ENCODE peak calls at places on chromosomes 6 and 20, in five cellular contexts. O, F, A, T and I are unnamed samples.

GRCh38 chr20:53208110-53208908 is 236.2 kb downstream of the TSHZ2 start:
- DNase-seq in A (no peak), T (no peak), F (peak; percentile 23), O (no peak), I (no peak)

GRCh38 chr6:14276066-14276465 is 158.5 kb downstream of the CD83 start:
- DNase-seq in F (no peak), T (no peak), O (no peak), A (no peak), I (no peak)

GRCh38 chr6:33812669-33813068 is 8.9 kb upstream of the MLN start:
- DNase-seq in A (peak; percentile 66), F (peak; percentile 35), O (peak; percentile 56), T (no peak), I (peak; percentile 92)

GRCh38 chr6:160767019-160767646 is 65.1 kb downstream of the PLG start:
- DNase-seq in O (peak; percentile 64), F (peak; percentile 61), T (peak; percentile 5), A (peak; percentile 86), I (peak; percentile 74)

GRCh38 chr6:100202417-100203194 is 208.6 kb upstream of the MCHR2 start:
- DNase-seq in F (peak; percentile 83), O (no peak), A (no peak), T (no peak), I (no peak)

GRCh38 chr20:16313917-16314316 is 259.3 kb downstream of the KIF16B start:
- DNase-seq in F (no peak), O (no peak), T (no peak), A (no peak), I (no peak)

GRCh38 chr6:16446241-16446640 is 207.9 kb downstream of the GMPR start:
- DNase-seq in A (no peak), F (no peak), T (no peak), O (no peak), I (no peak)

GRCh38 chr20:46308258-46309157 is at the start of gene CDH22:
- DNase-seq in A (peak; percentile 90), T (no peak), O (no peak), F (peak; percentile 49), I (peak; percentile 52)

GRCh38 chr6:41642090-41642959 is 4.1 kb downstream of the MDFI start:
- DNase-seq in A (no peak), F (no peak), O (no peak), T (no peak), I (no peak)

GRCh38 chr6:44257007-44257752 is at the start of gene SLC35B2:
- DNase-seq in A (peak; percentile 90), O (peak; percentile 80), F (peak; percentile 55), T (no peak), I (peak; percentile 83)

GRCh38 chr20:50817776-50818172 is 22.9 kb downstream of the BCAS4 start:
- DNase-seq in T (no peak), A (no peak), F (no peak), O (no peak), I (no peak)

GRCh38 chr20:14005996-14006395 is 10.7 kb downstream of the MACROD2 start:
- DNase-seq in O (no peak), T (no peak), A (no peak), F (no peak), I (no peak)

GRCh38 chr6:158869010-158869603 is 49.9 kb upstream of the EZR start:
- DNase-seq in A (peak; percentile 95), O (no peak), F (peak; percentile 92), T (no peak), I (no peak)

GRCh38 chr6:137155830-137156229 is 17.6 kb downstream of the IL22RA2 start:
- DNase-seq in T (no peak), A (no peak), F (no peak), O (no peak), I (no peak)

GRCh38 chr20:51382986-51383821 is 159.3 kb downstream of the NFATC2 start:
- DNase-seq in T (no peak), F (no peak), A (peak; percentile 53), O (peak; percentile 57), I (no peak)

GRCh38 chr6:16769131-16769985 is 8.1 kb upstream of the ATXN1 start:
- DNase-seq in O (no peak), A (no peak), F (peak; percentile 91), T (peak; percentile 44), I (peak; percentile 9)

GRCh38 chr6:25327372-25327771 is 48.2 kb downstream of the CARMIL1 start:
- DNase-seq in O (no peak), A (no peak), F (no peak), T (no peak), I (no peak)

GRCh38 chr6:160042788-160043301 is 74.0 kb downstream of the IGF2R start:
- DNase-seq in F (no peak), O (no peak), A (no peak), T (no peak), I (peak; percentile 31)

GRCh38 chr6:164216368-164216767 is 801.9 kb downstream of the QKI start:
- DNase-seq in A (peak; percentile 73), T (no peak), O (no peak), F (no peak), I (no peak)

GRCh38 chr20:8909596-8909995 is 159.3 kb upstream of the PLCB4 start:
- DNase-seq in A (no peak), O (no peak), T (no peak), F (no peak), I (no peak)

GRCh38 chr6:39452746-39453145 is 130.2 kb upstream of the KCNK16 start:
- DNase-seq in O (no peak), F (no peak), A (no peak), T (no peak), I (no peak)

GRCh38 chr6:88556663-88557062 is 390.5 kb upstream of the CNR1 start:
- DNase-seq in F (no peak), A (no peak), O (no peak), T (no peak), I (no peak)

GRCh38 chr20:13101276-13101675 is 92.5 kb downstream of the SPTLC3 start:
- DNase-seq in T (no peak), A (no peak), F (no peak), O (no peak), I (no peak)

GRCh38 chr6:10414766-10415592 is at the start of gene TFAP2A:
- DNase-seq in O (no peak), F (peak; percentile 80), A (no peak), T (no peak), I (no peak)

GRCh38 chr6:75285156-75285639 is 606 bp upstream of the TMEM30A start:
- DNase-seq in O (no peak), A (no peak), F (no peak), T (no peak), I (no peak)

GRCh38 chr6:28105286-28105685 is 19.1 kb upstream of the ZSCAN16 start:
- DNase-seq in F (no peak), A (peak; percentile 20), T (no peak), O (no peak), I (no peak)

GRCh38 chr20:44580581-44581268 is 1.7 kb upstream of the PKIG start:
- DNase-seq in T (no peak), F (no peak), O (no peak), A (no peak), I (no peak)

GRCh38 chr20:17867546-17867945 is 101.0 kb downstream of the SNX5 start:
- DNase-seq in F (no peak), T (no peak), A (no peak), O (no peak), I (peak; percentile 25)

GRCh38 chr6:101397199-101397598 is 3.7 kb downstream of the GRIK2 start:
- DNase-seq in A (no peak), O (no peak), F (peak; percentile 30), T (no peak), I (peak; percentile 33)

GRCh38 chr6:56101141-56101553 is 146.2 kb downstream of the COL21A1 start:
- DNase-seq in T (no peak), O (no peak), F (peak; percentile 77), A (no peak), I (no peak)

GRCh38 chr20:59835448-59836395 is 97.7 kb downstream of the SYCP2 start:
- DNase-seq in A (peak; percentile 76), F (no peak), O (peak; percentile 56), T (no peak), I (peak; percentile 65)

GRCh38 chr20:6562111-6562510 is 205.4 kb upstream of the BMP2 start:
- DNase-seq in A (no peak), F (no peak), O (no peak), T (no peak), I (peak; percentile 91)

GRCh38 chr6:83824831-83825230 is 28.3 kb upstream of the RIPPLY2 start:
- DNase-seq in F (no peak), A (no peak), T (no peak), O (no peak), I (no peak)

GRCh38 chr20:51159303-51159702 is 136.4 kb upstream of the KCNG1 start:
- DNase-seq in T (no peak), F (no peak), A (no peak), O (no peak), I (no peak)

GRCh38 chr20:39936401-39936800 is 752.6 kb downstream of the MAFB start:
- DNase-seq in T (no peak), A (no peak), F (no peak), O (no peak), I (no peak)

GRCh38 chr20:603116-603640 is 6.9 kb downstream of the TCF15 start:
- DNase-seq in F (peak; percentile 19), A (no peak), T (no peak), O (no peak), I (no peak)

GRCh38 chr6:16909599-16910360 is 148.5 kb upstream of the ATXN1 start:
- DNase-seq in A (no peak), F (no peak), T (no peak), O (no peak), I (peak; percentile 89)

GRCh38 chr20:45963059-45964011 is 8.7 kb downstream of the ZNF335 start:
- DNase-seq in F (peak; percentile 68), A (peak; percentile 45), T (no peak), O (no peak), I (peak; percentile 47)

GRCh38 chr6:29146154-29146553 is 24.6 kb upstream of the OR2J2 start:
- DNase-seq in A (no peak), F (no peak), T (no peak), O (no peak), I (no peak)